ENCODE peak calls at places on chromosomes 3 and 15, in seven cellular contexts. A is IMR-90, Z is H1, P is GM12878, Q is K562, M is A549, W is HepG2. L is an unnamed sample.

GRCh38 chr3:113186566-113186965 is 24.8 kb upstream of the BOC start:
- DNase-seq in A (no peak), Z (no peak), P (no peak), Q (no peak), M (no peak), W (no peak), L (no peak)

GRCh38 chr3:123365450-123366143 is 83.3 kb downstream of the ADCY5 start:
- DNase-seq in A (peak), Z (peak), P (no peak), Q (peak), M (peak), W (peak), L (peak)

GRCh38 chr3:132916096-132916495 is 122.1 kb upstream of the TMEM108 start:
- DNase-seq in A (no peak), Z (no peak), P (no peak), Q (no peak), M (no peak), W (no peak), L (no peak)

GRCh38 chr3:127693336-127693843 is 20.6 kb downstream of the ABTB1 start:
- DNase-seq in A (no peak), Z (no peak), P (no peak), Q (no peak), M (no peak), W (no peak), L (no peak)

GRCh38 chr15:55221090-55222011 is 24.6 kb upstream of the RSL24D1 start:
- DNase-seq in A (peak), Z (no peak), P (peak), Q (no peak), M (peak), W (peak), L (no peak)

GRCh38 chr15:99121207-99121606 is 16.3 kb downstream of the SYNM start:
- DNase-seq in A (no peak), Z (no peak), P (no peak), Q (no peak), M (no peak), W (no peak), L (no peak)

GRCh38 chr3:25594007-25594502 is 70.7 kb downstream of the TOP2B start:
- DNase-seq in A (peak), Z (no peak), P (no peak), Q (peak), M (peak), W (peak), L (peak)

GRCh38 chr3:116129187-116129945 is 315.9 kb downstream of the LSAMP start:
- DNase-seq in A (no peak), Z (no peak), P (no peak), Q (no peak), M (no peak), W (no peak), L (no peak)

GRCh38 chr15:98700501-98700900 is 52.2 kb downstream of the IGF1R start:
- DNase-seq in A (no peak), Z (no peak), P (no peak), Q (no peak), M (no peak), W (no peak), L (no peak)

GRCh38 chr15:72491768-72492167 is 17.6 kb downstream of the ARIH1 start:
- DNase-seq in A (peak), Z (no peak), P (no peak), Q (no peak), M (peak), W (no peak), L (no peak)

GRCh38 chr3:184039414-184039813 is 7.9 kb downstream of the HTR3D start:
- DNase-seq in A (no peak), Z (no peak), P (no peak), Q (no peak), M (no peak), W (no peak), L (no peak)

GRCh38 chr15:74505837-74506514 is 35.0 kb upstream of the ARID3B start:
- DNase-seq in A (peak), Z (no peak), P (no peak), Q (no peak), M (no peak), W (no peak), L (no peak)

GRCh38 chr3:173745952-173746682 is 348.6 kb downstream of the NLGN1 start:
- DNase-seq in A (peak), Z (no peak), P (no peak), Q (no peak), M (no peak), W (no peak), L (no peak)

GRCh38 chr3:65402597-65402996 is 636.1 kb downstream of the MAGI1 start:
- DNase-seq in A (peak), Z (no peak), P (no peak), Q (no peak), M (peak), W (no peak), L (no peak)

GRCh38 chr15:101579766-101580165 is 72.4 kb downstream of the TM2D3 start:
- DNase-seq in A (peak), Z (no peak), P (no peak), Q (no peak), M (peak), W (no peak), L (no peak)

GRCh38 chr3:138781012-138781470 is 53.7 kb downstream of the PIK3CB start:
- DNase-seq in A (no peak), Z (no peak), P (no peak), Q (no peak), M (no peak), W (no peak), L (no peak)

GRCh38 chr3:196215493-196215892 is 841 bp upstream of the SLC51A start:
- DNase-seq in A (no peak), Z (no peak), P (no peak), Q (no peak), M (no peak), W (no peak), L (no peak)

GRCh38 chr15:70258369-70259029 is 160.8 kb upstream of the TLE3 start:
- DNase-seq in A (no peak), Z (no peak), P (no peak), Q (no peak), M (no peak), W (no peak), L (no peak)

GRCh38 chr3:171351676-171352075 is 108.5 kb downstream of the TNIK start:
- DNase-seq in A (peak), Z (no peak), P (no peak), Q (no peak), M (no peak), W (no peak), L (peak)

GRCh38 chr3:62493116-62493801 is 119.9 kb upstream of the FEZF2 start:
- DNase-seq in A (no peak), Z (no peak), P (no peak), Q (no peak), M (no peak), W (no peak), L (no peak)

GRCh38 chr3:156681003-156681402 is 6.6 kb downstream of the TIPARP start:
- DNase-seq in A (peak), Z (no peak), P (no peak), Q (no peak), M (peak), W (peak), L (no peak)

GRCh38 chr3:146131616-146132410 is 29.2 kb downstream of the PLOD2 start:
- DNase-seq in A (peak), Z (no peak), P (no peak), Q (no peak), M (peak), W (peak), L (no peak)

GRCh38 chr3:194775731-194776130 is 90.0 kb downstream of the FAM43A start:
- DNase-seq in A (no peak), Z (no peak), P (no peak), Q (no peak), M (no peak), W (no peak), L (no peak)

GRCh38 chr3:132167870-132168269 is 133.1 kb upstream of the CPNE4 start:
- DNase-seq in A (no peak), Z (no peak), P (no peak), Q (no peak), M (no peak), W (no peak), L (no peak)

GRCh38 chr3:179969525-179969924 is 67.2 kb downstream of the PEX5L start:
- DNase-seq in A (no peak), Z (no peak), P (peak), Q (no peak), M (peak), W (no peak), L (peak)

GRCh38 chr15:90594297-90594696 is 64.6 kb downstream of the CRTC3 start:
- DNase-seq in A (no peak), Z (no peak), P (peak), Q (no peak), M (peak), W (no peak), L (no peak)

GRCh38 chr15:47288794-47289193 is 428.5 kb upstream of the SEMA6D start:
- DNase-seq in A (no peak), Z (no peak), P (no peak), Q (no peak), M (no peak), W (no peak), L (no peak)

GRCh38 chr15:91469627-91470567 is 369.8 kb downstream of the SV2B start:
- DNase-seq in A (no peak), Z (no peak), P (no peak), Q (peak), M (no peak), W (no peak), L (no peak)

GRCh38 chr15:68676926-68677325 is 98.1 kb downstream of the CORO2B start:
- DNase-seq in A (no peak), Z (no peak), P (no peak), Q (no peak), M (no peak), W (no peak), L (no peak)

GRCh38 chr3:49554639-49555265 is 475 bp downstream of the BSN start:
- DNase-seq in A (peak), Z (no peak), P (no peak), Q (peak), M (no peak), W (no peak), L (no peak)

GRCh38 chr3:4778119-4778518 is 201.1 kb upstream of the BHLHE40 start:
- DNase-seq in A (no peak), Z (no peak), P (no peak), Q (no peak), M (no peak), W (no peak), L (no peak)

GRCh38 chr3:4780545-4780957 is 198.7 kb upstream of the BHLHE40 start:
- DNase-seq in A (no peak), Z (no peak), P (no peak), Q (no peak), M (no peak), W (peak), L (no peak)

GRCh38 chr3:4785551-4785950 is 193.7 kb upstream of the BHLHE40 start:
- DNase-seq in A (no peak), Z (no peak), P (no peak), Q (no peak), M (no peak), W (no peak), L (no peak)

GRCh38 chr3:4778740-4779139 is 200.5 kb upstream of the BHLHE40 start:
- DNase-seq in A (no peak), Z (no peak), P (no peak), Q (no peak), M (no peak), W (no peak), L (no peak)

DNA sequence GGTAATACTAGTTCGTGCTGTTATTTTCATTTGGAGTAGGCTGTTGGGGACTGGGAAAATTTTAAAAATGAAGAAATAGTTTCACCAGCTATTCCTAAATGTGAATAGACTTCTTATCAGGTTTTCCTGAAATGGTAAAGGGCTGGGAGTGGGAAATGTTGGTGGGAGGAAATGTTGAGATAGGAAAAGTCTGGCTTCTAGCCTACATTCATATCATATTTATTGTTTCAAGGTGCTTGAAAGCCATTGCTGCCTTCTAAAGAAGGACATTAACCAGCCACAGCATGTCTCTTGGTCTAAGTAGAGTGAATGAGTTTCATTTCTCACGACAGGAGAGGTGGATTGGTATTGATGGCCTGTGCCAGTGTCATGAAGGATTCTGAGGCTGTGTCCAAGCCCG is 197.1 kb upstream of the BHLHE40 start:
- DNase-seq in A (no peak), Z (no peak), P (no peak), Q (no peak), M (no peak), W (no peak), L (no peak)
- TF ChIP-seq CEBPB in A (no peak), Z (no peak), P (no peak), Q (no peak), M (no peak), W (no peak), L (no peak)

GRCh38 chr15:45091161-45091560 is 22.8 kb downstream of the DUOX2 start:
- DNase-seq in A (peak), Z (no peak), P (no peak), Q (no peak), M (peak), W (peak), L (no peak)
- H3K4me3 ChIP-seq in A (no peak), Z (no peak), P (no peak), Q (no peak), M (no peak), W (no peak), L (no peak)

DNA sequence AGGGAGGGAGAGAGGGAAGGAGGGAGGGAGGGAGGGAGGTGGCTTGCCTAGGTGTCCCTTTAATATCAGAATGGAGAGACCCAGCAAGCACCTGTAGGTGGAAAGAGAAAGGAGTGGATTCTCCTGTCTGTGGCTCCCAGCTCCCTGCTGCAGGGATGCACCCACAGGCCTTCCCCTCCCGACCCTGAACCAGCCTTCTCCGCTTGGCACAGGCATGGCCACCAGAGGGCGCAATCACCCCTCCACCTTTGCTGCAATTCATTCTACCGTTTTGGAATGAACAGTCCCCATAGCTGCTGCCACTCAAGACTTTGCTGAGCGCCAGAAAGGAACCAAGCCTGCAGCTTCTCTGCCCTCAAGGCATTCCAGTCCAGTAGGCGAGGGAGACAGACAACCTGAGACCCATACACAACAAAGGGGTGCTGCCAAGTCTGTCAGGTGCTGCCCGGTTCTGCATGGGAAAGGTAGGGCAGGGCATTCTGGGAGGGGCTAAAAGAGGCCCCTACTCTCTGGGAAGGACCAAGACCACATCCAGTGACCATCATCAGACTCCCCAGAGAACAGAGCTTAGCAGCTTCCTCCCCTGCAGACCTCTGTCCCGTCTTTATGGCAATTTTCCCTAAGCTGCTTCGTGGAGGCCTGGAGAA is 4.9 kb downstream of the TLR9 start:
- DNase-seq in A (peak), Z (no peak), P (no peak), Q (peak), M (peak), W (peak), L (peak)
- TF ChIP-seq CEBPB in A (no peak), Z (no peak), P (no peak), Q (no peak), M (no peak), W (no peak), L (no peak)

GRCh38 chr3:105802073-105802706 is 66.6 kb downstream of the CBLB start:
- DNase-seq in A (no peak), Z (no peak), P (peak), Q (no peak), M (no peak), W (no peak), L (no peak)
- H3K4me3 ChIP-seq in A (no peak), Z (no peak), P (peak), Q (no peak), M (no peak), W (no peak), L (no peak)

GRCh38 chr15:78422571-78423340 is 15.3 kb upstream of the IREB2 start:
- DNase-seq in A (peak), Z (peak), P (no peak), Q (peak), M (peak), W (peak), L (peak)

GRCh38 chr15:78425643-78426042 is 12.4 kb upstream of the IREB2 start:
- DNase-seq in A (no peak), Z (no peak), P (no peak), Q (no peak), M (no peak), W (no peak), L (no peak)

GRCh38 chr15:78421241-78421994 is 16.6 kb upstream of the IREB2 start:
- DNase-seq in A (no peak), Z (no peak), P (no peak), Q (no peak), M (no peak), W (no peak), L (no peak)

GRCh38 chr15:78427985-78428384 is 10.0 kb upstream of the IREB2 start:
- DNase-seq in A (no peak), Z (no peak), P (no peak), Q (no peak), M (no peak), W (no peak), L (no peak)

DNA sequence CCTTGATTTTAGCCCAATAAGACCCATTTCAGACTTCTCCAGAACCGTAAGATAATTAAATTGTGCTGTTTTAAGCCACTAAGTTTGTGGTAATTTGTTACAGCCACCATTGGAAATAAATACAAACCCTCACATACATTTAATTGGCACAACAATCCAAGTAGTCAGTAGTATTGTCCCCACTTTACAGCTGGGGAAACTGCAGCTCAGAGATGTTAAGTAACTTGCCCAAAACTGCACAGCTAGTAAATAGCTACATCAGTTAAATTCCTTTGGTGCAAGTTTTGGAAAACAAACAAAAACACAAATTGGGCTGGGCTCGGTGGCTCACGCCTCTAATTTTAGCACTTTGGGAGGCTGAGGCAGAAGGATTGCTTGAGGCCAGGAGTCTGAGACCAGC is 13.3 kb upstream of the IREB2 start:
- DNase-seq in A (no peak), Z (no peak), P (no peak), Q (no peak), M (no peak), W (no peak), L (no peak)
- TF ChIP-seq CEBPB in A (no peak), Z (no peak), P (no peak), Q (no peak), M (no peak), W (no peak), L (no peak)

GRCh38 chr3:37862219-37862711 is 585 bp downstream of the CTDSPL start:
- DNase-seq in A (peak), Z (no peak), P (no peak), Q (peak), M (peak), W (no peak), L (no peak)

GRCh38 chr3:37862712-37863551 is 1.3 kb downstream of the CTDSPL start:
- DNase-seq in A (peak), Z (no peak), P (no peak), Q (no peak), M (peak), W (peak), L (no peak)

GRCh38 chr3:37863949-37864822 is 2.5 kb downstream of the CTDSPL start:
- DNase-seq in A (no peak), Z (no peak), P (no peak), Q (no peak), M (peak), W (peak), L (no peak)

GRCh38 chr3:37864904-37865303 is 3.2 kb downstream of the CTDSPL start:
- DNase-seq in A (no peak), Z (no peak), P (no peak), Q (no peak), M (peak), W (peak), L (no peak)

GRCh38 chr3:37863552-37863865 is 1.8 kb downstream of the CTDSPL start:
- DNase-seq in A (no peak), Z (no peak), P (no peak), Q (no peak), M (no peak), W (no peak), L (no peak)
- H3K4me3 ChIP-seq in A (peak), Z (peak), P (no peak), Q (no peak), M (no peak), W (peak), L (peak)

L was measured in HCT116.